ENCODE peak calls at places on chromosomes 6 and 20, in eight cellular contexts. T is activated CD8-positive, alpha-beta memory T cell treated with anti-CD3 and anti-CD28 coated beads, Interleukin-2, amount 10 ng/mL, durations not matched to agents 7 days and 5 days; B is upper lobe of right lung; G is CD4-positive, alpha-beta T cell; V is left cardiac atrium; F is T-cell; O is stimulated activated memory B cell treated with anti-CD40 and anti-IgM and Interleukin-4, amounts not matched to agents 10 μg/mL and 1 μg/mL and 100 μg/mL, for 72 hours; L is K562. W is an unnamed sample.

GRCh38 chr6:14187408-14187807 is 69.8 kb downstream of the CD83 start:
- ATAC-seq in T (no peak), B (peak), G (no peak), V (no peak), F (no peak), O (no peak), L (no peak), W (no peak)

GRCh38 chr6:47859132-47859531 is 77.3 kb downstream of the OPN5 start:
- ATAC-seq in T (no peak), B (no peak), G (no peak), V (no peak), F (no peak), O (no peak), L (no peak), W (no peak)

GRCh38 chr6:89976141-89977020 is 82.1 kb downstream of the GJA10 start:
- ATAC-seq in T (no peak), B (no peak), G (no peak), V (no peak), F (no peak), O (no peak), L (no peak), W (no peak)

GRCh38 chr6:180295-180694 is 112.0 kb upstream of the DUSP22 start:
- ATAC-seq in T (peak), B (no peak), G (peak), V (no peak), F (no peak), O (no peak), L (peak), W (no peak)

GRCh38 chr20:32626859-32627636 is 41.9 kb upstream of the NOL4L start:
- ATAC-seq in T (peak), B (peak), G (no peak), V (peak), F (no peak), O (peak), L (peak), W (peak)

GRCh38 chr20:18197382-18198070 is 59.9 kb downstream of the KAT14 start:
- ATAC-seq in T (no peak), B (no peak), G (no peak), V (no peak), F (no peak), O (no peak), L (no peak), W (no peak)

GRCh38 chr6:17867880-17868279 is 119.6 kb downstream of the KIF13A start:
- ATAC-seq in T (no peak), B (peak), G (no peak), V (peak), F (no peak), O (no peak), L (no peak), W (no peak)

GRCh38 chr6:117317261-117317660 is 51.9 kb downstream of the VGLL2 start:
- ATAC-seq in T (no peak), B (no peak), G (no peak), V (no peak), F (no peak), O (no peak), L (peak), W (no peak)

GRCh38 chr6:25007269-25007699 is 71.5 kb upstream of the RIPOR2 start:
- ATAC-seq in T (peak), B (peak), G (peak), V (no peak), F (peak), O (peak), L (no peak), W (no peak)

GRCh38 chr20:4090756-4091331 is 75.5 kb upstream of the RNF24 start:
- ATAC-seq in T (no peak), B (no peak), G (no peak), V (no peak), F (no peak), O (no peak), L (no peak), W (no peak)

GRCh38 chr6:24125980-24126379 is at the start of gene NRSN1:
- ATAC-seq in T (no peak), B (no peak), G (no peak), V (no peak), F (no peak), O (no peak), L (peak), W (no peak)

GRCh38 chr6:39184906-39185580 is 44.2 kb downstream of the KCNK5 start:
- ATAC-seq in T (no peak), B (peak), G (no peak), V (peak), F (no peak), O (no peak), L (no peak), W (no peak)